ENCODE peak calls at places on chromosomes 11 and 22, in ten cellular contexts. Q is bronchial epithelial cell; L is activated gamma-delta T cell treated with Interleukin-2 at 50 U/mL for 16 hours; Y is NCI-H345; Z is lower lobe of right lung; G is AG20443; H is HCEC 1CT; X is coronary artery; O is effector CD4-positive, alpha-beta T cell; E is transverse colon. V is an unnamed sample.
A peak's percentile ranks its signal among the peaks of the same experiment; 100 is the strongest.

GRCh38 chr11:4654635-4655335 is 11.0 kb downstream of the OR51E1 start:
- DNase-seq in G (no peak), Q (no peak), X (no peak), H (no peak), O (no peak), Y (no peak), E (no peak), Z (no peak), L (no peak), V (no peak)

GRCh38 chr11:119651802-119652584 is 77.0 kb downstream of the NECTIN1 start:
- DNase-seq in Y (no peak), X (no peak), Q (no peak), Z (no peak), E (no peak), G (no peak), L (no peak), H (no peak), O (no peak), V (no peak)

GRCh38 chr11:132655187-132655855 is 877.0 kb downstream of the OPCML start:
- DNase-seq in G (peak; percentile 66), Z (no peak), E (no peak), Q (no peak), L (no peak), Y (peak; percentile 6), X (no peak), O (no peak), H (no peak), V (no peak)

GRCh38 chr22:46347646-46348045 is 12.1 kb downstream of the TRMU start:
- DNase-seq in Q (no peak), Y (no peak), E (no peak), Z (peak; percentile 30), G (no peak), X (no peak), L (no peak), H (no peak), O (no peak), V (no peak)

GRCh38 chr11:70536051-70536877 is 137.9 kb downstream of the CTTN start:
- DNase-seq in Z (no peak), Q (no peak), G (no peak), E (peak; percentile 73), Y (no peak), X (no peak), O (no peak), H (no peak), L (no peak), V (no peak)

GRCh38 chr22:42202669-42203068 is 67.8 kb downstream of the TCF20 start:
- DNase-seq in L (peak; percentile 53), Q (no peak), O (peak; percentile 25), Y (no peak), G (no peak), Z (no peak), X (no peak), E (no peak), H (no peak), V (no peak)

GRCh38 chr11:7673724-7674434 is 579 bp upstream of the CYB5R2 start:
- DNase-seq in H (peak; percentile 3), Q (peak; percentile 16), L (no peak), Z (peak; percentile 53), X (peak; percentile 74), Y (peak; percentile 16), G (peak; percentile 73), O (no peak), E (peak; percentile 76), V (no peak)

GRCh38 chr22:47918936-47919505 is 1156.6 kb downstream of the TBC1D22A start:
- DNase-seq in O (no peak), H (no peak), E (no peak), L (no peak), Z (no peak), X (no peak), Q (no peak), Y (no peak), G (no peak), V (no peak)

GRCh38 chr11:56950510-56950909 is 38.2 kb upstream of the OR5AK2 start:
- DNase-seq in Z (no peak), Q (no peak), E (no peak), L (no peak), O (no peak), H (no peak), G (no peak), X (no peak), Y (no peak), V (no peak)

GRCh38 chr11:115885446-115885978 is 381.3 kb upstream of the CADM1 start:
- DNase-seq in H (no peak), Z (no peak), Y (no peak), O (no peak), L (no peak), Q (no peak), E (no peak), X (no peak), G (no peak), V (no peak)